ENCODE peak calls at places on chromosomes 11 and 22, in seven cellular contexts. L is lower leg skin, M is WTC11, B is neural progenitor cell, V is MM.1S, C is fibroblast of villous mesenchyme, J is astrocyte of the spinal cord. T is an unnamed sample.

GRCh38 chr22:30591191-30591587 is 521 bp downstream of the PES1 start:
- DNase-seq in L (no peak), M (no peak), B (no peak), V (peak; percentile 10), C (peak; percentile 38), J (peak; percentile 31), T (no peak)

GRCh38 chr11:1463056-1463455 is 23.5 kb downstream of the MOB2 start:
- DNase-seq in L (no peak), M (no peak), B (no peak), V (no peak), C (no peak), J (no peak), T (no peak)

GRCh38 chr11:12149672-12150225 is 39.4 kb downstream of the MICAL2 start:
- DNase-seq in L (no peak), M (no peak), B (no peak), V (no peak), C (peak; percentile 44), J (no peak), T (no peak)

GRCh38 chr11:102704841-102705240 is 728 bp downstream of the MMP27 start:
- DNase-seq in L (no peak), M (no peak), B (no peak), V (no peak), C (no peak), J (no peak), T (no peak)

GRCh38 chr11:99522467-99523173 is 501.9 kb downstream of the CNTN5 start:
- DNase-seq in L (no peak), M (no peak), B (no peak), V (no peak), C (peak; percentile 10), J (peak; percentile 53), T (no peak)

GRCh38 chr22:47465222-47465621 is 702.8 kb downstream of the TBC1D22A start:
- DNase-seq in L (no peak), M (no peak), B (no peak), V (no peak), C (no peak), J (no peak), T (peak; percentile 57)

GRCh38 chr11:119512373-119512772 is 89.4 kb upstream of the THY1 start:
- DNase-seq in L (no peak), M (no peak), B (no peak), V (no peak), C (no peak), J (no peak), T (no peak)

GRCh38 chr11:132858203-132858602 is 674.1 kb downstream of the OPCML start:
- DNase-seq in L (no peak), M (peak; percentile 62), B (peak; percentile 37), V (no peak), C (no peak), J (peak; percentile 39), T (no peak)

GRCh38 chr11:3665336-3666022 is 5.7 kb downstream of the CHRNA10 start:
- DNase-seq in L (no peak), M (no peak), B (no peak), V (no peak), C (no peak), J (no peak), T (no peak)

GRCh38 chr11:102810943-102811528 is 13.1 kb upstream of the MMP1 start:
- DNase-seq in L (no peak), M (no peak), B (peak; percentile 31), V (peak; percentile 15), C (no peak), J (peak; percentile 27), T (no peak)

GRCh38 chr11:83521647-83522596 is 235.8 kb upstream of the CCDC90B start:
- DNase-seq in L (no peak), M (peak; percentile 38), B (peak; percentile 57), V (no peak), C (peak; percentile 19), J (no peak), T (no peak)

GRCh38 chr22:42074153-42074750 is at the start of gene PHETA2:
- DNase-seq in L (no peak), M (peak; percentile 51), B (peak; percentile 32), V (no peak), C (peak; percentile 58), J (peak; percentile 42), T (no peak)

GRCh38 chr22:35915477-35916013 is 113.1 kb downstream of the RBFOX2 start:
- DNase-seq in L (no peak), M (no peak), B (peak; percentile 45), V (no peak), C (peak; percentile 25), J (peak; percentile 39), T (no peak)

GRCh38 chr22:45905326-45905923 is 71.5 kb downstream of the WNT7B start:
- DNase-seq in L (no peak), M (no peak), B (peak; percentile 95), V (no peak), C (no peak), J (no peak), T (no peak)

GRCh38 chr22:21695432-21696085 is 29.7 kb downstream of the PPIL2 start:
- DNase-seq in L (no peak), M (no peak), B (no peak), V (no peak), C (no peak), J (no peak), T (no peak)

GRCh38 chr11:70464509-70465361 is 66.4 kb downstream of the CTTN start:
- DNase-seq in L (no peak), M (no peak), B (no peak), V (no peak), C (no peak), J (no peak), T (no peak)

GRCh38 chr11:116513894-116514293 is 258.9 kb downstream of the BUD13 start:
- DNase-seq in L (no peak), M (peak; percentile 87), B (peak; percentile 69), V (peak; percentile 59), C (peak; percentile 30), J (peak; percentile 15), T (no peak)

DNA sequence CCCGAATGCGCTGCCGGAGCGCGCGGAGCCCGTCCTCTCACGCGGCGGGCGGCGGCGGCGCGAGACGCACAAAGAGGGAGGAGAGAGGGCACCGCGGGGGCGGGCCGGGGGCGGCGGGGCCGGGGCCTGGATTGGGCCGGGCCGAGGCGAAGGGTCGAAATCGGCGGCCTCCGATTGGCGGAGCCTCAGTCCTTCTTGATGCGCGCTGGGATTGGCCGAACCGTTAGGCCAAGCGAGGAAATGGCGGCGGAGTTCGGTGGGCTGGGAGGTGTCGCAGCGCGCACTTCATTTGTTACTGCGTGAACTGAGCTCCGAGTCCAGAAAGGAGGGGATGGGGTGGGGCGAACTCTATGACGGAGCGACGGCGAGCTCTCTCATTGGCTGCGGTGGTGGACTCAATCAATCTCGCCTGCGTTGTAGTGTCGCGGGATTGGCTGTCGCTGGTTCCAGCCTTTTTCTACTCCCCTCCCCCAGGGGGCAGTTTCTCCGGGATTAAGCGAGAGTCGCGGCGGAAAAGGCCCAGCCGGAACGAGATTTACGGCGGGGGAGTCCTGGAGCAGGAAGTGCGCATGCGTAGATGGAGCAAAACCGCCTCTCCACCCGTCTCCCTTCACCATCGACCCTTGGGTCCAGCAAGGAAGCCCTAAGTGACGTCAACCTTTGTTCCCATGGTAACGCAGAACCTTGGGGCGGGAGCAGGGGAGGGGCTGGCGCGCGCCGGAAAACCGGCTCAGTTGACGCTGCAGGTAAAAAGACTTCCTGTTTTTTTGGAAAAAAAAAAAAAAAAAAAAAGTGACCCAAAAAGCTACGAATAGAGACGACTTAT is at the start of gene SF1:
- DNase-seq in L (peak; percentile 100), M (peak; percentile 98), B (peak; percentile 100), V (peak; percentile 99), C (peak; percentile 100), J (peak; percentile 100), T (peak; percentile 100)
- TF ChIP-seq CTCF in L (no peak), M (no peak), B (peak; percentile 17), V (no peak), C (no peak), J (no peak), T (no peak)

GRCh38 chr11:123194308-123195181 is 503 bp downstream of the CLMP start:
- DNase-seq in L (no peak), M (peak; percentile 73), B (peak; percentile 72), V (no peak), C (peak; percentile 63), J (peak; percentile 46), T (no peak)

GRCh38 chr11:123191939-123192338 is 3.1 kb downstream of the CLMP start:
- DNase-seq in L (no peak), M (no peak), B (no peak), V (no peak), C (no peak), J (no peak), T (no peak)

GRCh38 chr11:123196060-123196714 is 1.1 kb upstream of the CLMP start:
- DNase-seq in L (no peak), M (peak; percentile 71), B (peak; percentile 40), V (no peak), C (no peak), J (no peak), T (no peak)

GRCh38 chr11:123195182-123196059 is at the start of gene CLMP:
- DNase-seq in L (no peak), M (peak; percentile 79), B (peak; percentile 71), V (no peak), C (peak; percentile 89), J (peak; percentile 69), T (no peak)

GRCh38 chr11:123193742-123194141 is 1.3 kb downstream of the CLMP start:
- DNase-seq in L (no peak), M (no peak), B (no peak), V (no peak), C (peak; percentile 66), J (no peak), T (no peak)
- TF ChIP-seq CTCF in L (no peak), M (no peak), B (no peak), V (no peak), C (no peak), J (no peak), T (no peak)

DNA sequence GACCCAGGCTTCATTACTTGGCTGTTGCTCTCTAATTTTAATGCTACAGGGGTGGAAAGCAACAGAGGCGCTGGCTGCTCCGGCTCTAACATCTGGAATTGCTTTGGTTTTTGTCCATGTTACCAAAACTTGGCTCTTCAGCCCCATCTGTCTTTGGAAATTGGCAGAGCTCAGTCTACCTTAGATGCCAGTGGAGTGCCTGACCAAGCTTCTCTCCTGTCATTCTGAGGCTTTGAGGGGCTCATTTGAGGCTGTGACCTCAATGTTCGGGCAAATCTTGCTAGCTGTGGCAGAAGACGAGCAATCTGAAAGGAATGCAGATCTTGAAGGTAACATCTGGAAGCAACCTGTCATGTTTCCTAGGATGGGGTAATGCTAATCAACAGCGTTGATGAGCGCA is 409.5 kb upstream of the SYN3 start:
- DNase-seq in L (no peak), M (no peak), B (no peak), V (no peak), C (peak; percentile 5), J (no peak), T (no peak)
- TF ChIP-seq CTCF in L (no peak), M (no peak), B (peak; percentile 34), V (no peak), C (no peak), J (no peak), T (peak; percentile 27)

GRCh38 chr22:20606041-20606783 is 98.8 kb downstream of the MED15 start:
- DNase-seq in L (peak; percentile 66), M (peak; percentile 88), B (peak; percentile 84), V (peak; percentile 81), C (peak; percentile 66), J (peak; percentile 55), T (no peak)
- TF ChIP-seq CTCF in L (no peak), M (peak; percentile 56), B (peak; percentile 78), V (peak; percentile 92), C (peak; percentile 78), J (peak; percentile 85), T (peak; percentile 69)

T was measured in osteocyte.